ENCODE peak calls at places on chromosome 17, in eight cellular contexts. A is activated CD4-positive, alpha-beta T cell treated with anti-CD3 and anti-CD28 coated beads, Interleukin-2, amount 50 U/mL, for 48 hours; Y is tibial artery; Z is substantia nigra; O is fibroblast of lung; V is right atrium auricular region; B is esophagus squamous epithelium; W is progenitor cell of endocrine pancreas. H is an unnamed sample.
A peak's percentile ranks its signal among the peaks of the same experiment; 100 is the strongest.

GRCh38 chr17:21140911-21141310 is 14.1 kb downstream of the DHRS7B start:
- DNase-seq in A (no peak), B (no peak), V (no peak), O (no peak), W (no peak), Z (no peak), Y (no peak), H (no peak)

GRCh38 chr17:76579281-76579680 is 6.4 kb downstream of the ST6GALNAC2 start:
- DNase-seq in Y (no peak), Z (no peak), B (no peak), V (no peak), W (no peak), O (no peak), A (no peak), H (no peak)

GRCh38 chr17:29546085-29546484 is 20.8 kb downstream of the ABHD15 start:
- DNase-seq in A (no peak), O (no peak), Y (no peak), V (no peak), Z (no peak), B (no peak), W (no peak), H (no peak)

GRCh38 chr17:16297367-16298139 is 55.7 kb downstream of the CENPV start:
- DNase-seq in V (no peak), W (no peak), O (no peak), Y (no peak), A (no peak), B (no peak), Z (no peak), H (peak; percentile 31)

GRCh38 chr17:41009301-41009760 is 403 bp upstream of the KRTAP3-1 start:
- DNase-seq in V (no peak), W (no peak), A (no peak), Y (no peak), O (no peak), B (no peak), Z (no peak), H (peak; percentile 56)

GRCh38 chr17:81967533-81968395 is 6.8 kb upstream of the NOTUM start:
- DNase-seq in V (peak; percentile 76), O (peak; percentile 83), Y (peak; percentile 54), Z (peak; percentile 87), B (no peak), A (peak; percentile 87), W (peak; percentile 53), H (peak; percentile 94)

GRCh38 chr17:67245694-67246397 is 850 bp upstream of the HELZ start:
- DNase-seq in Z (peak; percentile 17), O (no peak), B (no peak), V (no peak), W (peak; percentile 85), A (peak; percentile 49), Y (no peak), H (peak; percentile 94)

GRCh38 chr17:66916946-66917345 is 47.6 kb upstream of the CACNG4 start:
- DNase-seq in Z (no peak), Y (no peak), B (no peak), O (no peak), V (no peak), A (no peak), W (no peak), H (no peak)

GRCh38 chr17:49358638-49359247 is 3.3 kb downstream of the ZNF652 start:
- DNase-seq in Y (no peak), Z (no peak), A (no peak), B (no peak), V (no peak), W (no peak), O (no peak), H (no peak)

GRCh38 chr17:74199306-74200092 is 4.0 kb upstream of the RPL38 start:
- DNase-seq in Z (no peak), O (peak; percentile 46), A (peak; percentile 72), Y (peak; percentile 45), B (no peak), W (peak; percentile 74), V (peak; percentile 67), H (peak; percentile 78)

GRCh38 chr17:30230596-30231125 is 4.8 kb downstream of the SLC6A4 start:
- DNase-seq in W (no peak), Y (no peak), B (no peak), A (no peak), Z (no peak), O (no peak), V (no peak), H (no peak)

GRCh38 chr17:29133146-29133713 is 47.0 kb downstream of the MYO18A start:
- DNase-seq in B (no peak), O (peak; percentile 83), W (no peak), Z (peak; percentile 36), Y (peak; percentile 67), A (no peak), V (peak; percentile 81), H (no peak)